ENCODE peak calls at places on chromosomes 5 and 9, in four cellular contexts. J, I, H and Z are unnamed samples.

GRCh38 chr9:137342482-137342881 is 40.4 kb upstream of the NRARP start:
- DNase-seq in J (no peak), I (no peak), H (no peak), Z (no peak)

GRCh38 chr9:127283917-127284316 is 19.3 kb downstream of the GARNL3 start:
- DNase-seq in J (peak; percentile 6), I (peak; percentile 38), H (no peak), Z (no peak)

GRCh38 chr9:122402403-122403268 is 31.8 kb downstream of the PTGS1 start:
- DNase-seq in J (no peak), I (peak; percentile 90), H (peak; percentile 73), Z (no peak)

GRCh38 chr5:177491983-177492746 is 5.2 kb downstream of the PDLIM7 start:
- DNase-seq in J (no peak), I (no peak), H (no peak), Z (no peak)

GRCh38 chr5:142529626-142530278 is 156.1 kb downstream of the FGF1 start:
- DNase-seq in J (no peak), I (peak; percentile 89), H (peak; percentile 41), Z (no peak)

GRCh38 chr5:69300537-69301203 is 31.9 kb downstream of the CCDC125 start:
- DNase-seq in J (no peak), I (no peak), H (no peak), Z (no peak)

GRCh38 chr5:138082033-138082432 is 1.8 kb upstream of the WNT8A start:
- DNase-seq in J (no peak), I (no peak), H (no peak), Z (no peak)

GRCh38 chr9:136623849-136624183 is 38.9 kb upstream of the EGFL7 start:
- DNase-seq in J (no peak), I (no peak), H (peak; percentile 48), Z (no peak)

GRCh38 chr5:139969318-139969717 is 73.8 kb downstream of the NRG2 start:
- DNase-seq in J (no peak), I (no peak), H (no peak), Z (no peak)